ENCODE peak calls at places on chromosomes 11 and 22, in six cellular contexts. H, X, T, E, P and W are unnamed samples.

GRCh38 chr11:68289456-68289855 is 17.7 kb upstream of the C11orf24 start:
- DNase-seq in H (no peak), P (no peak), E (no peak), T (no peak), X (no peak), W (no peak)

GRCh38 chr11:65525659-65526480 is 987 bp downstream of the SCYL1 start:
- DNase-seq in E (no peak), T (no peak), P (no peak), X (no peak), H (no peak), W (no peak)

GRCh38 chr11:46674463-46675287 is 25.7 kb downstream of the ARHGAP1 start:
- DNase-seq in P (no peak), X (no peak), E (no peak), H (peak), T (peak), W (no peak)

GRCh38 chr11:112958670-112959069 is 2.5 kb upstream of the NCAM1 start:
- DNase-seq in X (peak), H (no peak), P (no peak), E (peak), T (no peak), W (no peak)

GRCh38 chr11:100105605-100106358 is 581.3 kb upstream of the ARHGAP42 start:
- DNase-seq in P (no peak), E (no peak), X (no peak), H (no peak), T (no peak), W (no peak)

GRCh38 chr11:65917434-65918210 is 1.2 kb downstream of the C11orf68 start:
- DNase-seq in H (no peak), T (no peak), E (no peak), P (no peak), X (no peak), W (no peak)

GRCh38 chr11:104830508-104830907 is 67.8 kb downstream of the CASP12 start:
- DNase-seq in T (no peak), H (no peak), X (no peak), E (no peak), P (no peak), W (no peak)

GRCh38 chr11:9075441-9076000 is 15.9 kb downstream of the SCUBE2 start:
- DNase-seq in X (no peak), T (no peak), H (no peak), E (no peak), P (no peak), W (no peak)

GRCh38 chr11:57277845-57278720 is 41.0 kb upstream of the APLNR start:
- DNase-seq in H (peak), E (peak), T (peak), X (peak), P (no peak), W (peak)

GRCh38 chr22:39389420-39389819 is 10.2 kb upstream of the TAB1 start:
- DNase-seq in X (no peak), H (no peak), E (no peak), P (no peak), T (no peak), W (no peak)

GRCh38 chr11:9386086-9386485 is 1.6 kb downstream of the IPO7 start:
- DNase-seq in T (no peak), P (no peak), E (peak), X (no peak), H (no peak), W (no peak)

GRCh38 chr11:75954039-75954438 is 139.0 kb downstream of the UVRAG start:
- DNase-seq in X (no peak), H (no peak), E (peak), T (no peak), P (no peak), W (no peak)

GRCh38 chr22:34429314-34429713 is 509.0 kb upstream of the LARGE1 start:
- DNase-seq in H (no peak), E (no peak), P (peak), X (no peak), T (no peak), W (no peak)

GRCh38 chr22:35835267-35835997 is 117.8 kb downstream of the APOL5 start:
- DNase-seq in E (no peak), X (no peak), P (no peak), H (no peak), T (no peak), W (no peak)
- H3K4me3 ChIP-seq in E (peak), X (peak), P (peak), H (peak), T (peak), W (peak)

DNA sequence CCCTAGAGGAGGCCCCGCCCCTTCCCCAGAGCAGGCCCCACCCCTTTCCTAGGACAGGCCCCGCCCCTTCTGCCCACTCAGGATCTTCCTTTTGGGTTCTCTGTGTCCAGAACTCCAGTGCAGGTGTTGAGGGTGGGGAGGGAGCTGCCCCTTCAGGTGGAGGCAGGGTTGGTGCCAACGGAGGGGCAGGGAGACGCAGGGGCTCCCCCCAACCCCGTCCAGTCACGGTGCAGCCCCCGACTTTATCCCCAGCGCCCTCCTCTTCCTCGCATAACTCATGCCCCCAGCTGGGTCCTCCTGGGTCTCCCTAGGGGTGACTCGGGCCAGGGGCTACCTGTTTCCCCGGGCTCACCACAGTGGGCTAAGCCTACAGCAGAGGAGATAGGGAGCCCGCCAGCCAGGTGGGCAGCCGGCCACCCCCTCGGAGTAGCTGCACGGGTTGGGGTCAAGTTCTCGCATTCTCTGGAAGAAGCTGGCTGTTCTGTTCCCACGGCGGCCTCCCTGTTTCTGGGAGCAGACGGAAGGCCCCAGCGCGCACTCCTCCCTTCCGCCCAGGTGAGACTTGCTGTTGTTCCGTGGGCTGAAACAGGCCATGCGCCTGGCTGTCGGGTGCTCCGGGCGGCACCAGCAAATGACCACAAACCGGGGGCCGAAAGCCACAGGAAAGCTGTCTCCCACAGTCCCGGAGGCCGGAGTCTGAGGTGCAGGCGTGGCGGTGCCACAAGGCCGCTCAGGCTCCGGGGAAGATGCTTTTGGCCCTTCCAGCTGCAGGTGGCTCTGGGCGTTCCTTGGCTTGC is 38.9 kb downstream of the MUC2 start:
- DNase-seq in X (no peak), E (no peak), H (no peak), T (peak), P (no peak), W (no peak)
- TF ChIP-seq CTCF in X (no peak), E (no peak), H (no peak), T (no peak), P (no peak), W (no peak)

DNA sequence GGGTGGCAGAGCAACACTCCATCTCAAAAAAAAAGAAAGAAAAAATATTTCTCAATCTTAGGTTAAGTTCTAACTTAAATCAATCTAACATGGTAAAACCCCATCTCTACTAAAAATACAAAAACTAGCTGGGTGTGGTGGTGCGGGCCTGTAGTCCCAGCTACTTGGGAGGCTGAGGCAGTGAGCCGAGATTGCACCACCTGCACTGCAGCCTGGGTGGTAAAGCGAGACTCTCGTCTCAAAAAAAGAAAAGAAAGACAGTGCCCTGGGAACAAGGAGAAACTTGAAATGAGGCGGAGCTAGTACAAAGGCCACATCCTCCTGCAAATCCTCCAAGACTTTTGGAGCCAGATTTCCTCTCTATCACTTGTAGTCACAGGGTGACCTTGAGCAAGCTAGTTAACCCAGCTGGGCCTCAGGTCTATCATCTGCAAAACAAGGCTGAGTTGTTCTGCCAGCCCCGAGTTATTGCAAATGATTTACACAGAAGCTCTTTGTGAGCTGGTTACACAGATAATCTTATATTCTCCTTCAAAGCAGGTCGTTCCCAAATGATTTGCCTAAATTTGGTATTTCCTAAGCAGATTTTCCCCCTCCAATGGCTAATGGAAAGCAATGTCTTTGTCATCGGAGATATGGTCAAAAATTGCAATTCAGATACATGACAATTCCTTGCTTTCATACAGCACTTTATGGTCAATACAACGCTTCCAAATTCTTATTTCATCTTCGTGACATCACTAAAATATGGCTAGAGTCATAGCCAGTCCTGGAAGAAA is 1.9 kb downstream of the ANKRD54 start:
- DNase-seq in E (no peak), T (no peak), X (no peak), H (peak), P (no peak), W (no peak)
- H3K4me3 ChIP-seq in E (no peak), T (no peak), X (no peak), H (no peak), P (no peak), W (no peak)

DNA sequence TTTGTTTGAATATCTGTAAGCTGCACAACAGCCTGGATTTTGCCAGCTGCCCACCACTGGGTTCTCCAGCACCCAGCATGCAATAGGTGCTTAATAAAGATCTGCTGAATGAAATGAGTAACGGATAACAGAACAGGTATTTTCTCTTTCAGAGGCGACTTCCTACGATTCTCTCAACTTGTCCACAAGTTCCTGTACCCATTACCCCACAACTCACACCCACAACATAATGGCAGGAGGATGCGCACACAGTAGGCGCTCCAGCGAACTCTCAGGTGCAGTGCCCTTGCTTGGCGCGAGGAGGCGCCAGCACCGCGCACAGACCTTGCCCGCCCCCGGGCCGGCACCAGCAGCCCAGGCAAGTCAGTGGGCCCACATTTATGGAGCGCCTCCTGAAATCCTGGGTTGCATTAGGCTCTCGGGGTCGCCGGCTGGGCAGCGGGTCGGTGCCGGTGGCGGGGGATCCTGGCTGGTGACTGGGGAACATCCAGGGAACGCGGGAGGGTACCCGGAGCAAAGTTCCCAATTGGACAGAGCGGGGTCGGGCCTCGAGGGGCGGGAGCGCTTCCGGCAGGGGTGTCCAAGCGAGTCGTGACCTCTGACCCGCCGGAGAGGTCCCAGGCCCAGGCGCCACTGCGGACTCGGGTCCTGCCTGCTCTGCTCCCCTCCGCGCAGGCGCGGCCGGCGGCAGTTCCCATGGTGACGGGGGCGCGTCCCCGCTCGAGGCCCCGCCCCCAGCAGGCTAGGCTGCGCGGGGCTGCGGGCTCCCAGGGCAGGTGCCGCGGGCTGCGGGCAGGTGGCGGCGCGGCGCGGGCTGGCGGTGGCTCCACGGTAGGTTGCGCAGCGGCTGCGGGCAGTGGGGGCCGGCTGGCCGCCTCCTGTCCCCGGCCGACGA is at the start of gene KIAA1671:
- DNase-seq in E (peak), X (peak), P (peak), T (peak), H (peak), W (no peak)
- TF ChIP-seq CTCF in E (peak), X (peak), P (peak), T (peak), H (peak), W (peak)